ENCODE peak calls at places on chromosomes 2 and 18, in nine cellular contexts. One of them, this sample, is unnamed.
A peak's percentile ranks its signal among the peaks of the same experiment; 100 is the strongest.

GRCh38 chr2:527581-527980 is 149.6 kb downstream of the TMEM18 start:
- DNase-seq in glutamatergic neuron: no peak
- DNase-seq in activated CD4-positive, alpha-beta T cell treated with anti-CD3 and anti-CD28 coated beads for 24 hours: no peak
- DNase-seq in memory B cell: no peak
- DNase-seq in LoVo: no peak
- DNase-seq in HuH-7: no peak
- DNase-seq in MCF 10A: no peak
- DNase-seq in sciatic nerve: no peak
- DNase-seq in stimulated activated CD4-positive, alpha-beta T cell treated with anti-CD3 and anti-CD28 coated beads, Interleukin-4, amount 100 ng/mL, for 1 hour: no peak
- DNase-seq in this sample: no peak

GRCh38 chr2:71613953-71614925 is 160.9 kb downstream of the DYSF start:
- DNase-seq in glutamatergic neuron: no peak
- DNase-seq in activated CD4-positive, alpha-beta T cell treated with anti-CD3 and anti-CD28 coated beads for 24 hours: no peak
- DNase-seq in memory B cell: peak; percentile 5
- DNase-seq in LoVo: no peak
- DNase-seq in HuH-7: no peak
- DNase-seq in MCF 10A: no peak
- DNase-seq in sciatic nerve: peak; percentile 36
- DNase-seq in stimulated activated CD4-positive, alpha-beta T cell treated with anti-CD3 and anti-CD28 coated beads, Interleukin-4, amount 100 ng/mL, for 1 hour: no peak
- DNase-seq in this sample: no peak

GRCh38 chr2:118844261-118845004 is 3.0 kb downstream of the EN1 start:
- DNase-seq in glutamatergic neuron: no peak
- DNase-seq in activated CD4-positive, alpha-beta T cell treated with anti-CD3 and anti-CD28 coated beads for 24 hours: no peak
- DNase-seq in memory B cell: no peak
- DNase-seq in LoVo: no peak
- DNase-seq in HuH-7: no peak
- DNase-seq in MCF 10A: no peak
- DNase-seq in sciatic nerve: no peak
- DNase-seq in stimulated activated CD4-positive, alpha-beta T cell treated with anti-CD3 and anti-CD28 coated beads, Interleukin-4, amount 100 ng/mL, for 1 hour: no peak
- DNase-seq in this sample: no peak

GRCh38 chr18:75170022-75170789 is 38.7 kb downstream of the PTGR3 start:
- DNase-seq in glutamatergic neuron: no peak
- DNase-seq in activated CD4-positive, alpha-beta T cell treated with anti-CD3 and anti-CD28 coated beads for 24 hours: no peak
- DNase-seq in memory B cell: no peak
- DNase-seq in LoVo: no peak
- DNase-seq in HuH-7: peak; percentile 15
- DNase-seq in MCF 10A: no peak
- DNase-seq in sciatic nerve: no peak
- DNase-seq in stimulated activated CD4-positive, alpha-beta T cell treated with anti-CD3 and anti-CD28 coated beads, Interleukin-4, amount 100 ng/mL, for 1 hour: no peak
- DNase-seq in this sample: no peak

GRCh38 chr2:97712693-97713295 is 582 bp upstream of the ZAP70 start:
- DNase-seq in glutamatergic neuron: no peak
- DNase-seq in activated CD4-positive, alpha-beta T cell treated with anti-CD3 and anti-CD28 coated beads for 24 hours: no peak
- DNase-seq in memory B cell: no peak
- DNase-seq in LoVo: no peak
- DNase-seq in HuH-7: no peak
- DNase-seq in MCF 10A: no peak
- DNase-seq in sciatic nerve: peak; percentile 53
- DNase-seq in stimulated activated CD4-positive, alpha-beta T cell treated with anti-CD3 and anti-CD28 coated beads, Interleukin-4, amount 100 ng/mL, for 1 hour: peak; percentile 52
- DNase-seq in this sample: no peak

GRCh38 chr2:199308567-199308966 is 149.2 kb downstream of the SATB2 start:
- DNase-seq in glutamatergic neuron: peak; percentile 19
- DNase-seq in activated CD4-positive, alpha-beta T cell treated with anti-CD3 and anti-CD28 coated beads for 24 hours: no peak
- DNase-seq in memory B cell: no peak
- DNase-seq in LoVo: no peak
- DNase-seq in HuH-7: no peak
- DNase-seq in MCF 10A: no peak
- DNase-seq in sciatic nerve: no peak
- DNase-seq in stimulated activated CD4-positive, alpha-beta T cell treated with anti-CD3 and anti-CD28 coated beads, Interleukin-4, amount 100 ng/mL, for 1 hour: no peak
- DNase-seq in this sample: no peak

GRCh38 chr18:79917351-79918088 is 33.9 kb downstream of the SLC66A2 start:
- DNase-seq in glutamatergic neuron: no peak
- DNase-seq in activated CD4-positive, alpha-beta T cell treated with anti-CD3 and anti-CD28 coated beads for 24 hours: no peak
- DNase-seq in memory B cell: no peak
- DNase-seq in LoVo: no peak
- DNase-seq in HuH-7: no peak
- DNase-seq in MCF 10A: no peak
- DNase-seq in sciatic nerve: peak; percentile 51
- DNase-seq in stimulated activated CD4-positive, alpha-beta T cell treated with anti-CD3 and anti-CD28 coated beads, Interleukin-4, amount 100 ng/mL, for 1 hour: no peak
- DNase-seq in this sample: no peak

GRCh38 chr2:165593081-165593480 is 123.6 kb downstream of the CSRNP3 start:
- DNase-seq in glutamatergic neuron: no peak
- DNase-seq in activated CD4-positive, alpha-beta T cell treated with anti-CD3 and anti-CD28 coated beads for 24 hours: no peak
- DNase-seq in memory B cell: no peak
- DNase-seq in LoVo: no peak
- DNase-seq in HuH-7: no peak
- DNase-seq in MCF 10A: no peak
- DNase-seq in sciatic nerve: no peak
- DNase-seq in stimulated activated CD4-positive, alpha-beta T cell treated with anti-CD3 and anti-CD28 coated beads, Interleukin-4, amount 100 ng/mL, for 1 hour: no peak
- DNase-seq in this sample: no peak

GRCh38 chr2:216574046-216574445 is 59.2 kb upstream of the IGFBP2 start:
- DNase-seq in glutamatergic neuron: no peak
- DNase-seq in activated CD4-positive, alpha-beta T cell treated with anti-CD3 and anti-CD28 coated beads for 24 hours: no peak
- DNase-seq in memory B cell: no peak
- DNase-seq in LoVo: no peak
- DNase-seq in HuH-7: no peak
- DNase-seq in MCF 10A: no peak
- DNase-seq in sciatic nerve: no peak
- DNase-seq in stimulated activated CD4-positive, alpha-beta T cell treated with anti-CD3 and anti-CD28 coated beads, Interleukin-4, amount 100 ng/mL, for 1 hour: no peak
- DNase-seq in this sample: no peak

GRCh38 chr2:141639809-141640208 is 491.0 kb downstream of the LRP1B start:
- DNase-seq in glutamatergic neuron: no peak
- DNase-seq in activated CD4-positive, alpha-beta T cell treated with anti-CD3 and anti-CD28 coated beads for 24 hours: no peak
- DNase-seq in memory B cell: no peak
- DNase-seq in LoVo: no peak
- DNase-seq in HuH-7: no peak
- DNase-seq in MCF 10A: no peak
- DNase-seq in sciatic nerve: no peak
- DNase-seq in stimulated activated CD4-positive, alpha-beta T cell treated with anti-CD3 and anti-CD28 coated beads, Interleukin-4, amount 100 ng/mL, for 1 hour: no peak
- DNase-seq in this sample: no peak

GRCh38 chr2:240392084-240392947 is 43.1 kb upstream of the GPC1 start:
- DNase-seq in glutamatergic neuron: peak; percentile 12
- DNase-seq in activated CD4-positive, alpha-beta T cell treated with anti-CD3 and anti-CD28 coated beads for 24 hours: no peak
- DNase-seq in memory B cell: no peak
- DNase-seq in LoVo: no peak
- DNase-seq in HuH-7: no peak
- DNase-seq in MCF 10A: no peak
- DNase-seq in sciatic nerve: peak; percentile 55
- DNase-seq in stimulated activated CD4-positive, alpha-beta T cell treated with anti-CD3 and anti-CD28 coated beads, Interleukin-4, amount 100 ng/mL, for 1 hour: peak; percentile 0
- DNase-seq in this sample: peak; percentile 17

GRCh38 chr2:138382672-138383071 is 118.9 kb upstream of the SPOPL start:
- DNase-seq in glutamatergic neuron: no peak
- DNase-seq in activated CD4-positive, alpha-beta T cell treated with anti-CD3 and anti-CD28 coated beads for 24 hours: no peak
- DNase-seq in memory B cell: no peak
- DNase-seq in LoVo: no peak
- DNase-seq in HuH-7: no peak
- DNase-seq in MCF 10A: no peak
- DNase-seq in sciatic nerve: no peak
- DNase-seq in stimulated activated CD4-positive, alpha-beta T cell treated with anti-CD3 and anti-CD28 coated beads, Interleukin-4, amount 100 ng/mL, for 1 hour: no peak
- DNase-seq in this sample: no peak

GRCh38 chr2:176491172-176491904 is 222.1 kb downstream of the MTX2 start:
- DNase-seq in glutamatergic neuron: no peak
- DNase-seq in activated CD4-positive, alpha-beta T cell treated with anti-CD3 and anti-CD28 coated beads for 24 hours: no peak
- DNase-seq in memory B cell: no peak
- DNase-seq in LoVo: no peak
- DNase-seq in HuH-7: no peak
- DNase-seq in MCF 10A: peak; percentile 99
- DNase-seq in sciatic nerve: peak; percentile 64
- DNase-seq in stimulated activated CD4-positive, alpha-beta T cell treated with anti-CD3 and anti-CD28 coated beads, Interleukin-4, amount 100 ng/mL, for 1 hour: no peak
- DNase-seq in this sample: no peak

GRCh38 chr18:13558132-13558531 is 168.2 kb downstream of the FAM210A start:
- DNase-seq in glutamatergic neuron: peak; percentile 46
- DNase-seq in activated CD4-positive, alpha-beta T cell treated with anti-CD3 and anti-CD28 coated beads for 24 hours: no peak
- DNase-seq in memory B cell: peak; percentile 58
- DNase-seq in LoVo: peak; percentile 7
- DNase-seq in HuH-7: peak; percentile 77
- DNase-seq in MCF 10A: peak; percentile 48
- DNase-seq in sciatic nerve: no peak
- DNase-seq in stimulated activated CD4-positive, alpha-beta T cell treated with anti-CD3 and anti-CD28 coated beads, Interleukin-4, amount 100 ng/mL, for 1 hour: peak; percentile 29
- DNase-seq in this sample: peak; percentile 76

GRCh38 chr2:190947139-190947538 is 66.5 kb downstream of the GLS start:
- DNase-seq in glutamatergic neuron: no peak
- DNase-seq in activated CD4-positive, alpha-beta T cell treated with anti-CD3 and anti-CD28 coated beads for 24 hours: no peak
- DNase-seq in memory B cell: no peak
- DNase-seq in LoVo: peak; percentile 25
- DNase-seq in HuH-7: no peak
- DNase-seq in MCF 10A: no peak
- DNase-seq in sciatic nerve: no peak
- DNase-seq in stimulated activated CD4-positive, alpha-beta T cell treated with anti-CD3 and anti-CD28 coated beads, Interleukin-4, amount 100 ng/mL, for 1 hour: no peak
- DNase-seq in this sample: no peak

GRCh38 chr18:45805551-45805950 is 19.9 kb upstream of the SIGLEC15 start:
- DNase-seq in glutamatergic neuron: no peak
- DNase-seq in activated CD4-positive, alpha-beta T cell treated with anti-CD3 and anti-CD28 coated beads for 24 hours: no peak
- DNase-seq in memory B cell: no peak
- DNase-seq in LoVo: no peak
- DNase-seq in HuH-7: no peak
- DNase-seq in MCF 10A: peak; percentile 58
- DNase-seq in sciatic nerve: no peak
- DNase-seq in stimulated activated CD4-positive, alpha-beta T cell treated with anti-CD3 and anti-CD28 coated beads, Interleukin-4, amount 100 ng/mL, for 1 hour: no peak
- DNase-seq in this sample: no peak

GRCh38 chr2:72004976-72005375 is 142.7 kb downstream of the CYP26B1 start:
- DNase-seq in glutamatergic neuron: no peak
- DNase-seq in activated CD4-positive, alpha-beta T cell treated with anti-CD3 and anti-CD28 coated beads for 24 hours: no peak
- DNase-seq in memory B cell: no peak
- DNase-seq in LoVo: no peak
- DNase-seq in HuH-7: no peak
- DNase-seq in MCF 10A: no peak
- DNase-seq in sciatic nerve: no peak
- DNase-seq in stimulated activated CD4-positive, alpha-beta T cell treated with anti-CD3 and anti-CD28 coated beads, Interleukin-4, amount 100 ng/mL, for 1 hour: no peak
- DNase-seq in this sample: no peak

GRCh38 chr2:12213222-12213621 is 466.8 kb downstream of the LPIN1 start:
- DNase-seq in glutamatergic neuron: no peak
- DNase-seq in activated CD4-positive, alpha-beta T cell treated with anti-CD3 and anti-CD28 coated beads for 24 hours: no peak
- DNase-seq in memory B cell: no peak
- DNase-seq in LoVo: no peak
- DNase-seq in HuH-7: no peak
- DNase-seq in MCF 10A: peak; percentile 1
- DNase-seq in sciatic nerve: no peak
- DNase-seq in stimulated activated CD4-positive, alpha-beta T cell treated with anti-CD3 and anti-CD28 coated beads, Interleukin-4, amount 100 ng/mL, for 1 hour: no peak
- DNase-seq in this sample: no peak

GRCh38 chr2:69087912-69088240 is 74.9 kb downstream of the ANTXR1 start:
- DNase-seq in glutamatergic neuron: no peak
- DNase-seq in activated CD4-positive, alpha-beta T cell treated with anti-CD3 and anti-CD28 coated beads for 24 hours: no peak
- DNase-seq in memory B cell: no peak
- DNase-seq in LoVo: no peak
- DNase-seq in HuH-7: no peak
- DNase-seq in MCF 10A: peak; percentile 4
- DNase-seq in sciatic nerve: no peak
- DNase-seq in stimulated activated CD4-positive, alpha-beta T cell treated with anti-CD3 and anti-CD28 coated beads, Interleukin-4, amount 100 ng/mL, for 1 hour: no peak
- DNase-seq in this sample: no peak

GRCh38 chr2:203551653-203552250 is 16.7 kb upstream of the RAPH1 start:
- DNase-seq in glutamatergic neuron: no peak
- DNase-seq in activated CD4-positive, alpha-beta T cell treated with anti-CD3 and anti-CD28 coated beads for 24 hours: no peak
- DNase-seq in memory B cell: no peak
- DNase-seq in LoVo: no peak
- DNase-seq in HuH-7: peak; percentile 43
- DNase-seq in MCF 10A: peak; percentile 71
- DNase-seq in sciatic nerve: no peak
- DNase-seq in stimulated activated CD4-positive, alpha-beta T cell treated with anti-CD3 and anti-CD28 coated beads, Interleukin-4, amount 100 ng/mL, for 1 hour: no peak
- DNase-seq in this sample: peak; percentile 52

GRCh38 chr18:43877922-43878321 is 600.6 kb upstream of the SYT4 start:
- DNase-seq in glutamatergic neuron: no peak
- DNase-seq in activated CD4-positive, alpha-beta T cell treated with anti-CD3 and anti-CD28 coated beads for 24 hours: no peak
- DNase-seq in memory B cell: no peak
- DNase-seq in LoVo: no peak
- DNase-seq in HuH-7: no peak
- DNase-seq in MCF 10A: no peak
- DNase-seq in sciatic nerve: no peak
- DNase-seq in stimulated activated CD4-positive, alpha-beta T cell treated with anti-CD3 and anti-CD28 coated beads, Interleukin-4, amount 100 ng/mL, for 1 hour: no peak
- DNase-seq in this sample: no peak

GRCh38 chr2:176156959-176157498 is at the start of gene HOXD3:
- DNase-seq in glutamatergic neuron: no peak
- DNase-seq in activated CD4-positive, alpha-beta T cell treated with anti-CD3 and anti-CD28 coated beads for 24 hours: no peak
- DNase-seq in memory B cell: peak; percentile 7
- DNase-seq in LoVo: no peak
- DNase-seq in HuH-7: no peak
- DNase-seq in MCF 10A: no peak
- DNase-seq in sciatic nerve: no peak
- DNase-seq in stimulated activated CD4-positive, alpha-beta T cell treated with anti-CD3 and anti-CD28 coated beads, Interleukin-4, amount 100 ng/mL, for 1 hour: no peak
- DNase-seq in this sample: no peak

GRCh38 chr2:38648107-38648761 is 17.7 kb upstream of the GALM start:
- DNase-seq in glutamatergic neuron: no peak
- DNase-seq in activated CD4-positive, alpha-beta T cell treated with anti-CD3 and anti-CD28 coated beads for 24 hours: no peak
- DNase-seq in memory B cell: no peak
- DNase-seq in LoVo: no peak
- DNase-seq in HuH-7: no peak
- DNase-seq in MCF 10A: peak; percentile 62
- DNase-seq in sciatic nerve: no peak
- DNase-seq in stimulated activated CD4-positive, alpha-beta T cell treated with anti-CD3 and anti-CD28 coated beads, Interleukin-4, amount 100 ng/mL, for 1 hour: no peak
- DNase-seq in this sample: no peak